ENCODE peak calls at places on chromosomes 13 and 19, in five cellular contexts. I is D721Med, C is NCI-H510A treated with DMSO at 0.1 percent for 48 hours, G is A172, J is tibial artery. L is an unnamed sample.
A peak's percentile ranks its signal among the peaks of the same experiment; 100 is the strongest.

GRCh38 chr13:110014719-110015118 is 228.3 kb upstream of the IRS2 start:
- DNase-seq in I (no peak), C (peak; percentile 94), G (no peak), J (no peak), L (peak; percentile 96)

GRCh38 chr13:42388326-42388725 is 116.4 kb downstream of the AKAP11 start:
- DNase-seq in I (no peak), C (no peak), G (no peak), J (no peak), L (no peak)

GRCh38 chr13:102799544-102800144 is 725 bp downstream of the BIVM start:
- DNase-seq in I (no peak), C (no peak), G (no peak), J (no peak), L (peak; percentile 49)

GRCh38 chr19:42251572-42251990 is 3.3 kb downstream of the ERF start:
- DNase-seq in I (no peak), C (no peak), G (no peak), J (no peak), L (no peak)

GRCh38 chr13:23626730-23627129 is 56.5 kb downstream of the TNFRSF19 start:
- DNase-seq in I (no peak), C (no peak), G (no peak), J (no peak), L (no peak)

GRCh38 chr19:16343156-16343555 is 18.5 kb downstream of the KLF2 start:
- DNase-seq in I (no peak), C (no peak), G (no peak), J (no peak), L (no peak)

GRCh38 chr19:4503224-4504170 is 14.8 kb downstream of the PLIN4 start:
- DNase-seq in I (no peak), C (no peak), G (no peak), J (no peak), L (no peak)

GRCh38 chr19:2149980-2150793 is 1.2 kb downstream of the AP3D1 start:
- DNase-seq in I (no peak), C (no peak), G (no peak), J (peak; percentile 31), L (no peak)

GRCh38 chr13:49343731-49344130 is 96.0 kb downstream of the CDADC1 start:
- DNase-seq in I (no peak), C (no peak), G (no peak), J (no peak), L (no peak)

L was measured in DMS79 treated with DMSO at 0.1 percent for 48 hours.